ENCODE peak calls at places on chromosomes 3 and 15, in four cellular contexts. M, C, P and T are unnamed samples. For H3K9me3, the result is how much of the 10 kb centered on the place peaks cover.

GRCh38 chr3:194757629-194758028 is 71.9 kb downstream of the FAM43A start:
- DNase-seq in M (no peak), C (no peak), P (no peak), T (no peak)

GRCh38 chr3:116000315-116000714 is 377.0 kb downstream of the GAP43 start:
- DNase-seq in M (no peak), C (no peak), P (no peak), T (no peak)

GRCh38 chr3:45088543-45088942 is 57.6 kb downstream of the CDCP1 start:
- DNase-seq in M (no peak), C (no peak), P (no peak), T (peak)

GRCh38 chr3:38404286-38404685 is 49.4 kb upstream of the ACVR2B start:
- DNase-seq in M (no peak), C (no peak), P (no peak), T (peak)

GRCh38 chr15:47505712-47506542 is 211.4 kb upstream of the SEMA6D start:
- DNase-seq in M (no peak), C (no peak), P (no peak), T (no peak)

GRCh38 chr15:39174332-39174731 is 406.5 kb upstream of the THBS1 start:
- DNase-seq in M (no peak), C (no peak), P (no peak), T (no peak)

GRCh38 chr3:69360690-69361089 is 25.2 kb downstream of the FRMD4B start:
- DNase-seq in M (no peak), C (no peak), P (no peak), T (no peak)

GRCh38 chr3:140406655-140407054 is 271.2 kb upstream of the TRIM42 start:
- DNase-seq in M (no peak), C (no peak), P (no peak), T (no peak)

GRCh38 chr15:20409247-20409646 is 132.4 kb downstream of the GOLGA6L6 start:
- DNase-seq in M (no peak), C (no peak), P (no peak), T (no peak)

DNA sequence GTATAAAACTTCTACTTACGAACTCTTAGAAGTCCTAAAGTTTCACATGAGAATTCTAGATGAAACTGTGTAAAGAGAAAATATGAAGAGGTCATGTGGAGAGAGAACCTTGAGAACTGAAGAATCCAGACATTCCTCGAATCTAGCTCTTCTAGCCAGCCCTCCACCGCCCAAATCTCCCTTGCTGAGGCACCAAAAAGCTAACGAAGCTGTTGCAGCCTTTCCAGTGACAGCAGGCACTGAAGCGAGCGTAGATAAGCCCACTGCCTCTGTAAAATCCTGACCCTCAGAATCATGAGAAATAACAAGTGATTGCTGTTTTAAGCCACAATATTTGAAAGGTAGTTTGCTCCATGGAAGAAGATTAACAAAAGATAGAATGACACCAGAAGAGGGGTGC is 134.0 kb downstream of the GOLGA6L6 start:
- DNase-seq in M (no peak), C (no peak), P (no peak), T (no peak)
- H3K9me3 ChIP-seq in M (under half), C (under half), P (under half), T (under half)

DNA sequence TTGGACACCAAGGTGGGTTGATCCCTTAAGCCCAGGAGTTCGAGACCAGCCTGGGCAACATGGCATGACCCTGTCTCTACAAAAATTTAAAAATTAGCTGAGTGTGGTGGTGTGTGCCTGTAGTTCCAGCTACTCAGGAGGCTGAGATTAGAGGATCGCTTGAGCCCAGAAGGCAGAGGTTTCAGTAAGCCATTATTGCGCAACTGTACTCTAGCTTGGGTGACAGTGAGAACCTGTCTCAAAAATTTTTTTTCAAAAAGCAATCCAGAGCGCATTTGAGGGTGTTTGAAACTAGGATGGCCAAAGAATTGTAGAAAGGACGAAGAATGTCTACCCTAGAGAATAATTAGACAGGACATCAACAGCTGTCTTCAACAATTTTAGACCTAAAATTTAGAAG is 103.4 kb downstream of the STAC start:
- DNase-seq in M (no peak), C (no peak), P (no peak), T (no peak)
- H3K9me3 ChIP-seq in M (under half), C (under half), P (under half), T (under half)

GRCh38 chr15:40906947-40907802 is 12.9 kb downstream of the VPS18 start:
- DNase-seq in M (peak), C (no peak), P (peak), T (peak)
- H3K9me3 ChIP-seq in M (under half), C (under half), P (under half), T (under half)

GRCh38 chr3:177787279-177788041 is 590.2 kb upstream of the TBL1XR1 start:
- DNase-seq in M (no peak), C (no peak), P (no peak), T (no peak)

GRCh38 chr3:177792363-177793030 is 595.2 kb upstream of the TBL1XR1 start:
- DNase-seq in M (no peak), C (no peak), P (no peak), T (no peak)

GRCh38 chr3:177793451-177793850 is 596.2 kb upstream of the TBL1XR1 start:
- DNase-seq in M (no peak), C (no peak), P (no peak), T (no peak)

DNA sequence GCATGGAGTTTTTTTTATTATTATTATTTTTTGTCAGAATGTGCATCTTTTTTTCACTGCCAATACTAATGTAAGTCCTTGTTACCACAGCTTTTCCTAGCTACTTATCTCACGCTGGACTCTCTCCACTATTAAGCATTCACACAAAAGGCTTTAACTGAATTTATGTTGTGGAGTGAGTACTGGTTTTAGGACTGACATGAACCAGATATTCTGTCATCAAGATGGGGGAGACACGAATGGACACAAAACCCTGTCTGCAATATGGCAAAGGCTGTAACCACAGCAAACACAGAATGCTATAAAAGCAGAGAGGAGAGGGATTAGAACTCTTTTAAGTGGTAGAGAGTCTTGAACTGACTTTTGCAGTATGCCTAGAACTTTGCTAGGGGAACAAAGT is 592.2 kb upstream of the TBL1XR1 start:
- DNase-seq in M (no peak), C (no peak), P (no peak), T (no peak)
- H3K9me3 ChIP-seq in M (under half), C (under half), P (under half), T (under half)

GRCh38 chr3:96172917-96173316 is 641.5 kb upstream of the EPHA6 start:
- DNase-seq in M (no peak), C (no peak), P (no peak), T (no peak)
- H3K9me3 ChIP-seq in M (under half), C (under half), P (under half), T (under half)

GRCh38 chr15:101371519-101371918 is 76.5 kb upstream of the SNRPA1 start:
- DNase-seq in M (no peak), C (no peak), P (no peak), T (no peak)
- H3K9me3 ChIP-seq in M (under half), C (under half), P (under half), T (under half)

GRCh38 chr15:87902772-87903388 is 353.7 kb downstream of the NTRK3 start:
- DNase-seq in M (no peak), C (no peak), P (no peak), T (no peak)
- H3K9me3 ChIP-seq in M (under half), C (under half), P (under half), T (under half)

GRCh38 chr3:31659246-31659645 is 126.5 kb downstream of the STT3B start:
- DNase-seq in M (no peak), C (no peak), P (no peak), T (no peak)

GRCh38 chr3:31653464-31653863 is 120.7 kb downstream of the STT3B start:
- DNase-seq in M (no peak), C (no peak), P (no peak), T (no peak)

GRCh38 chr3:31652296-31652695 is 119.6 kb downstream of the STT3B start:
- DNase-seq in M (no peak), C (no peak), P (no peak), T (no peak)

GRCh38 chr3:31654998-31655397 is 122.3 kb downstream of the STT3B start:
- DNase-seq in M (no peak), C (no peak), P (no peak), T (no peak)
- H3K9me3 ChIP-seq in M (under half), C (under half), P (under half), T (half or more)

DNA sequence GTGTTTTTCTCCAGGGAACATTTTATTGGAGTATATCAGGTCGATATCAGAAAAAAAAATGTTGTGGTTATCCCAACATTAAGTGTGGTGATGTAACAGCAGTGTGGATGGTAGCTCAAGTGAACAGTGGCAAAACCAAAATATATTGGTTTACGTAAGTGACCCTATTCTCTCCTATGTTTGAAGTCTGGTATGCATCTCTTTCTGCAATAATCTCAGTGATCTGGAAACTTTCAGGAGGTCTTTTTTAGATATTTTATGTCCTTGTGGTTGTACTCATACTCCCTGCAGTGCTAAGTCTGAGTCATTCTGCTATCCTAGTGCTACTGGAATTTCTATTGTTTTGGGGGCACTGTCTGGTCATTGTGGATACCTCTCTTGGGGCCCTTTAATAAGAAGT is 137.9 kb downstream of the SNRPN start:
- DNase-seq in M (no peak), C (no peak), P (no peak), T (no peak)
- H3K9me3 ChIP-seq in M (half or more), C (under half), P (half or more), T (half or more)

DNA sequence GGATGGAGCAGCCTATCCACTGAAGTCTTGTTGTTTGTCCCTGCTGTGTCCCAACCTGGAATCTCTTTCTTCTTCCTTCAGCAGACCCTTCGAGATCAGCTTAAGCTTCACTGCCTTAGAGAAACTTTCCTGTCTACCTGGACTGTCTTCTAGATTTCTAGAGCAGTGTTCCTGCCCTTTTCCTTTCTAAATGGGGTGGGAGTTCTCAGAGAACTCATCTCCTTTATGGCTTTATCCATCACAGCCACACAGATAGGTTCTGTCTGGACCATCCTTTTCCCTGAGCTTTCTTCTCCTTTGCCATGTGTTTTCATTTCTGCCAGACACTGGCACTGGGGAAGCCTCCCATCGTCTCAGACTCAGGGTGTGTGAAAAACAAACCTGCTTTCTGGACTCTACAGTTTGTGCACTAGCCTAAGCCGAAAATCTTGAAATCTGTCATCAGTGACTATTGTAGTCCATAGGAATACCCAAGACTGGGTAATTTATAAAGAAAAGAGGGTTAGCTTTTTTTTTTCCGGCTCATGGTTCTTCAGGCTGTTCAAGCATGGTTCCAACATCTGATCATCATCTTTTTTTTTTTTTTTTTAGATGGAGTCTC is 177.5 kb downstream of the PGPEP1L start:
- DNase-seq in M (no peak), C (no peak), P (no peak), T (no peak)
- H3K9me3 ChIP-seq in M (under half), C (under half), P (under half), T (under half)